ENCODE peak calls at places on chromosomes 16 and 17, in five cellular contexts. I is right cardiac atrium, N is lower lobe of right lung, D is pancreas, G is NCI-H1105. L is an unnamed sample.

GRCh38 chr17:7410634-7411426 is 3.2 kb downstream of the NLGN2 start:
- DNase-seq in I (no peak), N (no peak), D (no peak), G (no peak), L (no peak)

GRCh38 chr17:38528101-38528500 is 77.7 kb downstream of the SRCIN1 start:
- DNase-seq in I (no peak), N (no peak), D (no peak), G (peak; percentile 12), L (no peak)

GRCh38 chr16:77191259-77191969 is 424 bp downstream of the MON1B start:
- DNase-seq in I (peak; percentile 64), N (peak; percentile 70), D (peak; percentile 62), G (no peak), L (no peak)

GRCh38 chr16:64657316-64658011 is 464.4 kb downstream of the CDH11 start:
- DNase-seq in I (no peak), N (no peak), D (no peak), G (no peak), L (no peak)

GRCh38 chr16:60203525-60204124 is 1469.5 kb upstream of the GOT2 start:
- DNase-seq in I (no peak), N (no peak), D (no peak), G (no peak), L (no peak)

GRCh38 chr16:78689031-78689430 is 589.6 kb downstream of the WWOX start:
- DNase-seq in I (no peak), N (no peak), D (no peak), G (no peak), L (no peak)

GRCh38 chr16:85104821-85105391 is 7.4 kb downstream of the CIBAR2 start:
- DNase-seq in I (peak; percentile 49), N (peak; percentile 72), D (peak; percentile 45), G (no peak), L (no peak)

GRCh38 chr17:18225121-18225561 is 294 bp upstream of the LLGL1 start:
- DNase-seq in I (peak; percentile 100), N (peak; percentile 98), D (peak; percentile 99), G (peak; percentile 97), L (peak; percentile 95)

GRCh38 chr16:20669691-20670090 is 27.8 kb downstream of the ACSM1 start:
- DNase-seq in I (no peak), N (no peak), D (no peak), G (no peak), L (no peak)

GRCh38 chr16:73457851-73458250 is 409.9 kb upstream of the ZFHX3 start:
- DNase-seq in I (no peak), N (no peak), D (no peak), G (no peak), L (no peak)

GRCh38 chr16:14304891-14305459 is 233.9 kb downstream of the MRTFB start:
- DNase-seq in I (no peak), N (no peak), D (peak; percentile 16), G (no peak), L (no peak)

GRCh38 chr16:87741700-87742415 is 23.9 kb downstream of the KLHDC4 start:
- DNase-seq in I (no peak), N (no peak), D (no peak), G (no peak), L (no peak)

GRCh38 chr17:66310528-66311148 is 8.2 kb downstream of the PRKCA start:
- DNase-seq in I (no peak), N (no peak), D (no peak), G (no peak), L (no peak)

GRCh38 chr16:81626181-81626674 is 152.9 kb upstream of the PLCG2 start:
- DNase-seq in I (no peak), N (no peak), D (no peak), G (no peak), L (no peak)

GRCh38 chr17:4249452-4250029 is 14.2 kb downstream of the ANKFY1 start:
- DNase-seq in I (no peak), N (no peak), D (no peak), G (no peak), L (no peak)

GRCh38 chr17:34820922-34821321 is 140.3 kb downstream of the CCT6B start:
- DNase-seq in I (no peak), N (no peak), D (no peak), G (no peak), L (no peak)